ENCODE peak calls at places on chromosomes 5 and 9, in five cellular contexts. V, U, P, X and W are unnamed samples.

GRCh38 chr5:97365918-97366317 is 182.9 kb upstream of the RIOK2 start:
- DNase-seq in X (no peak), P (no peak), V (no peak), U (no peak), W (no peak)

GRCh38 chr5:69115526-69115925 is 21.7 kb downstream of the SLC30A5 start:
- DNase-seq in V (no peak), U (no peak), P (no peak), X (no peak), W (no peak)

GRCh38 chr9:75041041-75041440 is 12.9 kb upstream of the CARNMT1 start:
- DNase-seq in X (no peak), P (no peak), U (no peak), V (no peak), W (no peak)

GRCh38 chr9:105069285-105070065 is 141.5 kb upstream of the ABCA1 start:
- DNase-seq in V (no peak), P (no peak), X (no peak), U (no peak), W (no peak)

GRCh38 chr5:114208120-114208519 is 153.8 kb upstream of the KCNN2 start:
- DNase-seq in X (no peak), U (no peak), V (no peak), P (no peak), W (no peak)

GRCh38 chr5:73603998-73604397 is 22.0 kb upstream of the ARHGEF28 start:
- DNase-seq in X (no peak), V (no peak), P (no peak), U (no peak), W (no peak)

GRCh38 chr5:168481330-168481788 is 4.9 kb upstream of the RARS1 start:
- DNase-seq in X (no peak), P (no peak), V (peak; percentile 47), U (no peak), W (no peak)

GRCh38 chr5:28542968-28543367 is 1504.6 kb upstream of the CDH9 start:
- DNase-seq in U (no peak), X (no peak), P (no peak), V (no peak), W (no peak)

GRCh38 chr5:1464096-1464446 is 18.8 kb upstream of the SLC6A3 start:
- DNase-seq in X (peak; percentile 0), U (no peak), P (no peak), V (no peak), W (no peak)

GRCh38 chr5:41835625-41836024 is 34.6 kb downstream of the OXCT1 start:
- DNase-seq in P (peak; percentile 71), V (no peak), U (no peak), X (no peak), W (peak; percentile 82)

GRCh38 chr5:56422060-56422762 is 189.1 kb upstream of the ANKRD55 start:
- DNase-seq in P (no peak), V (no peak), U (no peak), X (no peak), W (no peak)

GRCh38 chr5:11904270-11904906 is at the start of gene CTNND2:
- DNase-seq in V (no peak), X (no peak), P (peak; percentile 90), U (no peak), W (no peak)

GRCh38 chr9:30301271-30301963 is 2083.0 kb upstream of the ACO1 start:
- DNase-seq in X (no peak), V (no peak), U (no peak), P (no peak), W (no peak)

GRCh38 chr9:114691046-114691955 is 9.3 kb upstream of the TEX48 start:
- DNase-seq in U (peak; percentile 83), P (peak; percentile 91), V (no peak), X (peak; percentile 62), W (no peak)

GRCh38 chr5:142145106-142145900 is 36.7 kb downstream of the NDFIP1 start:
- DNase-seq in U (peak; percentile 73), V (peak; percentile 24), P (peak; percentile 52), X (peak; percentile 58), W (no peak)

GRCh38 chr9:92764381-92764987 is at the start of gene BICD2:
- DNase-seq in X (no peak), P (no peak), U (no peak), V (peak; percentile 98), W (no peak)

GRCh38 chr5:54643679-54644078 is 126.1 kb downstream of the SNX18 start:
- DNase-seq in X (no peak), V (no peak), P (peak; percentile 66), U (no peak), W (no peak)

GRCh38 chr5:36153727-36154126 is 1.8 kb downstream of the SKP2 start:
- DNase-seq in U (no peak), P (no peak), X (no peak), V (no peak), W (no peak)

GRCh38 chr9:35277171-35277520 is 115.3 kb downstream of the UNC13B start:
- DNase-seq in U (no peak), X (no peak), P (no peak), V (no peak), W (no peak)

GRCh38 chr9:6938447-6938846 is 180.7 kb downstream of the KDM4C start:
- DNase-seq in P (peak; percentile 75), U (no peak), X (no peak), V (no peak), W (no peak)

GRCh38 chr5:67095346-67095871 is 101.2 kb downstream of the CD180 start:
- DNase-seq in V (no peak), U (no peak), X (no peak), P (no peak), W (no peak)

GRCh38 chr5:108481355-108481931 is 99.5 kb upstream of the FBXL17 start:
- DNase-seq in U (no peak), P (peak; percentile 2), X (no peak), V (no peak), W (no peak)

GRCh38 chr5:147169399-147169798 is 65.4 kb upstream of the STK32A start:
- DNase-seq in V (no peak), P (peak; percentile 76), X (no peak), U (no peak), W (no peak)

GRCh38 chr5:79702606-79703380 is 13.2 kb downstream of the CMYA5 start:
- DNase-seq in V (no peak), U (peak; percentile 68), P (no peak), X (peak; percentile 10), W (no peak)

GRCh38 chr9:127955294-127956015 is 17.8 kb upstream of the DPM2 start:
- DNase-seq in X (peak; percentile 78), V (peak; percentile 82), U (no peak), P (peak; percentile 82), W (no peak)

GRCh38 chr9:109477269-109478203 is 20.6 kb downstream of the PTPN3 start:
- DNase-seq in P (no peak), U (no peak), X (no peak), V (no peak), W (no peak)

GRCh38 chr9:74760031-74760700 is 127.6 kb downstream of the TRPM6 start:
- DNase-seq in P (peak; percentile 86), V (no peak), U (no peak), X (no peak), W (no peak)

GRCh38 chr5:112685929-112686328 is 51.8 kb upstream of the APC start:
- DNase-seq in U (no peak), X (no peak), V (no peak), P (no peak), W (no peak)

GRCh38 chr5:172086312-172086975 is 80.0 kb upstream of the FBXW11 start:
- DNase-seq in U (no peak), P (no peak), X (no peak), V (no peak), W (peak; percentile 53)

GRCh38 chr5:83914662-83915418 is 194.2 kb upstream of the HAPLN1 start:
- DNase-seq in P (peak; percentile 70), X (no peak), U (no peak), V (no peak), W (no peak)

GRCh38 chr9:83935276-83935890 is 14.2 kb upstream of the KIF27 start:
- DNase-seq in V (no peak), P (peak; percentile 78), U (no peak), X (no peak), W (no peak)

GRCh38 chr9:29289365-29289764 is 1716.1 kb upstream of the C9orf72 start:
- DNase-seq in V (no peak), X (no peak), P (no peak), U (no peak), W (no peak)